ENCODE peak calls at places on chromosomes 16 and 17, in five cellular contexts. F is H1, M is IMR-90, P is neuronal stem cell, Z is mesendoderm. Y is an unnamed sample.

GRCh38 chr17:9240659-9241370 is 219.5 kb downstream of the NTN1 start:
- DNase-seq in F (no peak), Z (peak; percentile 96), M (peak; percentile 54), P (no peak), Y (peak; percentile 60)

GRCh38 chr17:59296190-59296589 is 35.3 kb upstream of the YPEL2 start:
- DNase-seq in M (no peak), F (no peak), P (no peak), Z (no peak), Y (peak; percentile 86)

GRCh38 chr16:22307838-22308237 is 10.6 kb downstream of the POLR3E start:
- DNase-seq in P (no peak), F (no peak), Z (no peak), M (no peak), Y (no peak)

GRCh38 chr17:79591695-79592094 is 19.2 kb downstream of the RBFOX3 start:
- DNase-seq in M (no peak), F (no peak), Z (no peak), P (no peak), Y (no peak)

GRCh38 chr17:8732406-8733065 is 12.1 kb downstream of the CCDC42 start:
- DNase-seq in P (no peak), M (no peak), F (no peak), Z (no peak), Y (no peak)

GRCh38 chr16:4273858-4274291 is 1.1 kb upstream of the TFAP4 start:
- DNase-seq in P (peak; percentile 47), M (peak; percentile 22), F (peak; percentile 82), Z (peak; percentile 85), Y (peak; percentile 79)

GRCh38 chr16:306911-307370 is 24.0 kb downstream of the PDIA2 start:
- DNase-seq in Z (no peak), M (no peak), F (no peak), P (no peak), Y (no peak)

GRCh38 chr17:30091771-30092170 is 24.8 kb upstream of the NSRP1 start:
- DNase-seq in M (peak; percentile 92), P (no peak), F (no peak), Z (no peak), Y (peak; percentile 63)

GRCh38 chr16:85520853-85521736 is 92.0 kb upstream of the GSE1 start:
- DNase-seq in M (no peak), F (no peak), Z (no peak), P (no peak), Y (peak; percentile 98)

GRCh38 chr16:79767597-79768280 is 167.2 kb upstream of the MAF start:
- DNase-seq in M (no peak), F (no peak), Z (peak; percentile 29), P (peak; percentile 23), Y (no peak)

GRCh38 chr16:58684001-58684353 is 593 bp downstream of the SLC38A7 start:
- DNase-seq in Z (peak; percentile 18), P (no peak), F (no peak), M (peak; percentile 10), Y (no peak)

GRCh38 chr16:830107-830870 is 29.8 kb upstream of the GNG13 start:
- DNase-seq in M (no peak), Z (no peak), P (no peak), F (no peak), Y (no peak)

GRCh38 chr17:37359682-37360188 is 16.1 kb upstream of the C17orf78 start:
- DNase-seq in P (no peak), Z (peak; percentile 13), M (peak; percentile 11), F (no peak), Y (peak; percentile 43)

GRCh38 chr16:6165330-6165984 is 1067.9 kb upstream of the EEF2KMT start:
- DNase-seq in M (no peak), F (no peak), Z (peak; percentile 35), P (peak; percentile 6), Y (no peak)

GRCh38 chr17:10036511-10037061 is 131.5 kb upstream of the RCVRN start:
- DNase-seq in M (no peak), F (no peak), Z (no peak), P (no peak), Y (no peak)

GRCh38 chr17:29109477-29110371 is 66.8 kb downstream of the PIPOX start:
- DNase-seq in M (no peak), P (no peak), Z (peak; percentile 19), F (no peak), Y (no peak)

GRCh38 chr16:1991588-1992474 is 2.1 kb downstream of the SYNGR3 start:
- DNase-seq in Z (peak; percentile 93), F (peak; percentile 98), M (peak; percentile 83), P (peak; percentile 92), Y (peak; percentile 92)

GRCh38 chr17:76881966-76882365 is 13.8 kb downstream of the MGAT5B start:
- DNase-seq in P (no peak), Z (no peak), M (no peak), F (no peak), Y (no peak)

GRCh38 chr17:38749222-38750043 is 1.3 kb upstream of the PCGF2 start:
- DNase-seq in Z (peak; percentile 89), F (peak; percentile 84), P (peak; percentile 77), M (peak; percentile 52), Y (peak; percentile 42)

GRCh38 chr17:1787301-1787902 is 25.5 kb downstream of the SERPINF1 start:
- DNase-seq in Z (no peak), P (no peak), M (peak; percentile 96), F (no peak), Y (peak; percentile 56)

GRCh38 chr17:77011173-77012011 is 129.4 kb upstream of the SEC14L1 start:
- DNase-seq in P (no peak), Z (peak; percentile 51), F (peak; percentile 86), M (peak; percentile 31), Y (peak; percentile 44)

GRCh38 chr16:4306439-4307214 is 9.2 kb upstream of the GLIS2 start:
- DNase-seq in M (no peak), Z (no peak), F (no peak), P (no peak), Y (no peak)

GRCh38 chr17:59845595-59846390 is 47.0 kb downstream of the TUBD1 start:
- DNase-seq in M (peak; percentile 89), P (no peak), F (no peak), Z (peak; percentile 72), Y (peak; percentile 95)

GRCh38 chr17:29299031-29299430 is 5.1 kb upstream of the NUFIP2 start:
- DNase-seq in M (no peak), P (no peak), F (no peak), Z (no peak), Y (no peak)

GRCh38 chr16:19677403-19677802 is 40.6 kb downstream of the KNOP1 start:
- DNase-seq in P (no peak), M (no peak), F (no peak), Z (no peak), Y (no peak)

GRCh38 chr16:8721693-8722348 is 47.4 kb downstream of the ABAT start:
- DNase-seq in P (no peak), Z (no peak), M (no peak), F (no peak), Y (no peak)

GRCh38 chr17:34206569-34206968 is 48.5 kb upstream of the CCL2 start:
- DNase-seq in Z (no peak), F (no peak), P (no peak), M (no peak), Y (peak; percentile 87)

GRCh38 chr17:77100009-77100408 is 40.8 kb upstream of the SEC14L1 start:
- DNase-seq in P (no peak), F (no peak), Z (no peak), M (no peak), Y (peak; percentile 20)

GRCh38 chr16:89822188-89823086 is 5.8 kb upstream of the SPIRE2 start:
- DNase-seq in Z (no peak), P (no peak), M (no peak), F (no peak), Y (no peak)

GRCh38 chr17:7856081-7856791 is 1.1 kb downstream of the NAA38 start:
- DNase-seq in F (peak; percentile 52), P (peak; percentile 56), Z (no peak), M (no peak), Y (no peak)

GRCh38 chr17:17681744-17682292 is 560 bp downstream of the RAI1 start:
- DNase-seq in F (no peak), M (no peak), P (no peak), Z (no peak), Y (no peak)

GRCh38 chr17:82960419-82961271 is 118.8 kb upstream of the METRNL start:
- DNase-seq in P (no peak), Z (no peak), M (no peak), F (no peak), Y (no peak)

GRCh38 chr17:82959990-82960418 is 119.4 kb upstream of the METRNL start:
- DNase-seq in M (no peak), P (no peak), Z (no peak), F (no peak), Y (no peak)

GRCh38 chr17:82957961-82958491 is 118.2 kb upstream of the ZNF750 start:
- DNase-seq in P (no peak), Z (no peak), M (no peak), F (no peak), Y (no peak)

GRCh38 chr17:82957469-82957795 is 117.6 kb upstream of the ZNF750 start:
- DNase-seq in P (no peak), Z (no peak), F (no peak), M (no peak), Y (no peak)

GRCh38 chr17:82959242-82959930 is 119.6 kb upstream of the ZNF750 start:
- DNase-seq in Z (no peak), M (no peak), P (no peak), F (no peak), Y (no peak)
- H2AK5ac ChIP-seq in Z (no peak overlapping the region), M (no peak overlapping the region), P (no peak overlapping the region), F (no peak overlapping the region), Y (no peak overlapping the region)

GRCh38 chr16:65618335-65618734 is 496.5 kb upstream of the CDH11 start:
- DNase-seq in Z (no peak), F (no peak), P (no peak), M (no peak), Y (no peak)
- H3K23ac ChIP-seq in Z (no peak overlapping the region), F (no peak overlapping the region), P (no peak overlapping the region), M (no peak overlapping the region), Y (no peak overlapping the region)

DNA sequence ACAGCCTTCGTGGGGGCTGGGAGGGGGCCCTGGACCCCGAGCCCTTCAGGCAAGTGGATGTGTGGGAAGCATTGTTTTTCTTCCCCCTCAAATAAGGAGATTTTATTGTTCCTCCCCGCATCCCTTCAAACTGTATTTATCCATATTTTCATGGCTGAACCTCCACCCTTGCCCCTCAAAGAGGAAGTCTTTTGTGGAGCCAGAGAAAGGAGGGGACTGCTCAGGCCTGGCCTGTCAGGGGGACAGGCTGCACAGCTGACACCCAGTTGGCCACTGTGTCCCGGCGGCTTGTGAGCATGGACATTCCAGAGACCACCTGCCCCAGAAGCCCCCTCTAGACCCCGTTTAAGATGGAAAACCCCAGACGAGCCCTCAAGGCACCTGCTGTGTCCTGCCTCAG is 15.9 kb downstream of the HEXIM2 start:
- DNase-seq in Z (no peak), F (no peak), M (no peak), P (no peak), Y (no peak)
- H2AK5ac ChIP-seq in Z (no peak overlapping the region), F (peak overlapping the region; percentile 88), M (no peak overlapping the region), P (peak overlapping the region; percentile 69), Y (no peak overlapping the region)

GRCh38 chr17:42272162-42272561 is 4.0 kb downstream of the STAT5B start:
- DNase-seq in Z (no peak), P (no peak), F (no peak), M (no peak), Y (no peak)

GRCh38 chr17:42272576-42272975 is 3.6 kb downstream of the STAT5B start:
- DNase-seq in M (no peak), Z (no peak), P (no peak), F (no peak), Y (no peak)

GRCh38 chr17:42270596-42270995 is 5.6 kb downstream of the STAT5B start:
- DNase-seq in F (no peak), M (no peak), Z (no peak), P (no peak), Y (no peak)

GRCh38 chr17:42270175-42270545 is 6.0 kb downstream of the STAT5B start:
- DNase-seq in P (no peak), F (no peak), M (no peak), Z (no peak), Y (no peak)

GRCh38 chr17:42271277-42271922 is 4.8 kb downstream of the STAT5B start:
- DNase-seq in M (no peak), F (no peak), Z (no peak), P (no peak), Y (no peak)
- H3K23ac ChIP-seq in M (no peak overlapping the region), F (no peak overlapping the region), Z (no peak overlapping the region), P (no peak overlapping the region), Y (no peak overlapping the region)